ENCODE peak calls at places on chromosome 4, in four cellular contexts. R, V, M and Y are unnamed samples.

GRCh38 chr4:77433102-77433733 is 172.4 kb upstream of the CXCL13 start:
- DNase-seq in R (peak), V (no peak), M (no peak), Y (peak)

GRCh38 chr4:151753056-151753455 is 7.8 kb downstream of the GATB start:
- DNase-seq in R (no peak), V (no peak), M (no peak), Y (no peak)

GRCh38 chr4:90190510-90190909 is 63.3 kb downstream of the CCSER1 start:
- DNase-seq in R (no peak), V (no peak), M (no peak), Y (no peak)

GRCh38 chr4:129526812-129527211 is 430.9 kb downstream of the C4orf33 start:
- DNase-seq in R (no peak), V (no peak), M (no peak), Y (no peak)

GRCh38 chr4:78766650-78767049 is 9.5 kb upstream of the BMP2K start:
- DNase-seq in R (peak), V (no peak), M (no peak), Y (peak)

GRCh38 chr4:184345573-184345922 is 127.9 kb upstream of the ENPP6 start:
- DNase-seq in R (no peak), V (peak), M (no peak), Y (no peak)

GRCh38 chr4:148397006-148397673 is 45.1 kb downstream of the NR3C2 start:
- DNase-seq in R (no peak), V (no peak), M (no peak), Y (no peak)

GRCh38 chr4:169270810-169271691 is at the start of gene SH3RF1:
- DNase-seq in R (peak), V (peak), M (peak), Y (peak)

GRCh38 chr4:8344387-8344786 is 74.8 kb downstream of the HTRA3 start:
- DNase-seq in R (no peak), V (no peak), M (no peak), Y (no peak)

GRCh38 chr4:53023640-53024299 is 161.7 kb downstream of the RASL11B start:
- DNase-seq in R (no peak), V (no peak), M (no peak), Y (no peak)

GRCh38 chr4:72286185-72286584 is 254.4 kb downstream of the NPFFR2 start:
- DNase-seq in R (no peak), V (no peak), M (no peak), Y (no peak)

GRCh38 chr4:69860007-69860406 is at the start of gene SULT1E1:
- DNase-seq in R (no peak), V (no peak), M (no peak), Y (no peak)

GRCh38 chr4:8348071-8348470 is 78.5 kb downstream of the HTRA3 start:
- DNase-seq in R (no peak), V (no peak), M (no peak), Y (no peak)

GRCh38 chr4:18480928-18481327 is 459.4 kb upstream of the LCORL start:
- DNase-seq in R (no peak), V (no peak), M (no peak), Y (no peak)

GRCh38 chr4:169971456-169972015 is 54.7 kb downstream of the MFAP3L start:
- DNase-seq in R (no peak), V (no peak), M (no peak), Y (no peak)

GRCh38 chr4:94621491-94622080 is 136.2 kb upstream of the BMPR1B start:
- DNase-seq in R (peak), V (no peak), M (no peak), Y (peak)

GRCh38 chr4:186651181-186651603 is 72.5 kb downstream of the FAT1 start:
- DNase-seq in R (no peak), V (no peak), M (no peak), Y (no peak)

GRCh38 chr4:97653701-97654100 is 489.6 kb downstream of the STPG2 start:
- DNase-seq in R (no peak), V (no peak), M (no peak), Y (no peak)

GRCh38 chr4:185700635-185701034 is 111.4 kb downstream of the SORBS2 start:
- DNase-seq in R (no peak), V (no peak), M (no peak), Y (no peak)

DNA sequence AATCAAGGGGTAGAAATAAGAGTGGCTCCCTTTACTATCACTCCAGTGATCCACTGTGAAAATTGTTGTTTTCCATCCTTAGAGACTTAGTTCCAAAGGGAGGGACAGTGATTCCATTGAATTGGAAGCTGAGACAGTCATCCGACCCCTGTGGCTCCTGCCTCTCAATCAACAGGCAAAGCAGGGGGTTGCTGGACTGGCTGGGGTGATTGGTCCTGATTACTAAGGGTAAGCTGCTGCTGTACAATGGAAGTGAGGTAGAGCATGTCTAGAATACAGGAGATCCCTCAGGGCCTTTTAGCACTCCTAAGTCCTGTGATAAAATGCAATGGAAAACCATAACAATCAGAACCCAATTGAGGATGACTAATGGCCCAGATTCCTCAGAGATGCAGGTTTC is 127.7 kb downstream of the AASDH start:
- DNase-seq in R (no peak), V (no peak), M (no peak), Y (no peak)
- TF ChIP-seq CTCF in R (no peak), V (no peak), M (no peak), Y (no peak)

DNA sequence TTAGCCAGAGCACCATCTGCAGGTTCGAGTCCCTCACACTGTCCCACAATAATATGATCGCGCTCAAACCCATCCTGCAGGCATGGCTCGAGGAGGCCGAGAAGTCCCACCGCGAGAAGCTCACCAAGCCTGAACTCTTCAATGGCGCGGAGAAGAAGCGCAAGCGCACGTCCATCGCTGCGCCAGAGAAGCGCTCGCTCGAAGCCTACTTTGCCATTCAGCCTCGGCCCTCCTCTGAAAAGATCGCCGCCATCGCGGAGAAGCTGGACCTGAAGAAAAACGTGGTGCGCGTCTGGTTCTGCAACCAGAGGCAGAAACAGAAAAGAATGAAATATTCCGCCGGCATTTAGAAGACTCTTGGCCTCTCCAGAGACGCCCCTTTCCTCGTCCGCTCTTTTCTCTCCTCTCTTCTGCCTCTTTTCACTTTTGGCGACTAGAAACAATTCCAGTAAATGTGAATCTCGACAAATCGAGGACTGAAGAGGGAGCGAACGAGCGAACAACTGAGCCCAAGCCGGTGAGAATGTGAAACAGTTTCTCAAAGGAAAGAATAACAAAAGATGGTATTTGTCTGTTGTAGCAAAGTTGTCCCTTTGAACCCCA is 1.9 kb downstream of the POU4F2 start:
- DNase-seq in R (no peak), V (peak), M (no peak), Y (no peak)
- TF ChIP-seq CTCF in R (no peak), V (no peak), M (no peak), Y (no peak)

GRCh38 chr4:165207431-165208321 is at the start of gene KLHL2:
- DNase-seq in R (peak), V (peak), M (peak), Y (peak)
- TF ChIP-seq CTCF in R (no peak), V (no peak), M (no peak), Y (no peak)

GRCh38 chr4:157128395-157128794 is 52.4 kb downstream of the GLRB start:
- DNase-seq in R (no peak), V (no peak), M (no peak), Y (no peak)
- TF ChIP-seq CTCF in R (no peak), V (no peak), M (peak), Y (no peak)

DNA sequence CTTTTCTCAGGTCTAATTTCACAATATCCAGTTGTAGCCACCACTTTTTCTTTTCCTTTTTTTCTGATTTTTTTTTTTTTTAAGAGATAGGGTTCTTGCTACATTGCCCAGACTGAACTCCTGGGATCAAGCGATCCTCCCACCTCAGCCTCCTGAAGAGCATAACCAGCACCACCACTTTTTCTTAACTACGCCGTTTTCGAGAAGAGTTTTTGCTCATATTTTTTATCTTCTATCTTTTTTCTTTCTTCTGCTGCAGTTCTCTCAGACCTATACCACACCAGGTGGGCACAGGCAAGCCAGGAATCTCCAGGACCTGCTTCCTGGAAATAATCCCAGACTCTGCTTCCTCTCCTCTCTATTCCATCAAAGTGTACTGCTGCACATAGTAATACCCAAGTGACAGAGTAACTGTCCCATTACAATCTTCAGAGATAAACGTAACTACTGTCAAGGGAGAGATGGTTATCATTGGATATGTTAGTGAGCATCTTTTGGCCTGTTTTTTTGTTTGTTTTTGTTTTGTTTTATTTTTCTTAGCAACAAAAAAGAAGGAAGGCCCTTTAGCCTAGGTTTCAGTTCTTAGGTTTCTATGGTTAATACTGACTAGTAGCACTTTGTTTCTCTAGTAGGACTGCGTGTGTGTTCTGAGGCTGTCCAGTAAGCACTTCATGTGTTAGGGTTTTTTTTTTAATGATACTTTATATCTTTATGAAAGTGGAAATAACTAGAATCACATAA is 59.2 kb upstream of the TXK start:
- DNase-seq in R (no peak), V (no peak), M (no peak), Y (no peak)
- TF ChIP-seq CTCF in R (no peak), V (no peak), M (no peak), Y (no peak)

GRCh38 chr4:87497141-87497540 is 32.0 kb downstream of the SPARCL1 start:
- DNase-seq in R (no peak), V (peak), M (no peak), Y (no peak)
- TF ChIP-seq CTCF in R (peak), V (peak), M (peak), Y (peak)

GRCh38 chr4:29081230-29081955 is 1638.8 kb upstream of the PCDH7 start:
- DNase-seq in R (no peak), V (no peak), M (no peak), Y (no peak)
- TF ChIP-seq CTCF in R (no peak), V (no peak), M (peak), Y (no peak)

GRCh38 chr4:101685126-101685525 is 105.4 kb upstream of the BANK1 start:
- DNase-seq in R (no peak), V (no peak), M (no peak), Y (no peak)
- TF ChIP-seq CTCF in R (no peak), V (no peak), M (no peak), Y (no peak)

GRCh38 chr4:127000846-127001245 is 631.9 kb upstream of the INTU start:
- DNase-seq in R (no peak), V (no peak), M (no peak), Y (no peak)
- TF ChIP-seq CTCF in R (no peak), V (no peak), M (no peak), Y (no peak)

GRCh38 chr4:109916003-109916399 is 3.3 kb downstream of the EGF start:
- DNase-seq in R (no peak), V (no peak), M (no peak), Y (no peak)

GRCh38 chr4:109915385-109916002 is 2.8 kb downstream of the EGF start:
- DNase-seq in R (no peak), V (no peak), M (no peak), Y (no peak)

GRCh38 chr4:109912706-109913621 is at the start of gene EGF:
- DNase-seq in R (no peak), V (no peak), M (no peak), Y (no peak)

GRCh38 chr4:109914356-109914755 is 1.7 kb downstream of the EGF start:
- DNase-seq in R (no peak), V (no peak), M (no peak), Y (no peak)

GRCh38 chr4:109913842-109914241 is 1.2 kb downstream of the EGF start:
- DNase-seq in R (no peak), V (no peak), M (no peak), Y (no peak)
- TF ChIP-seq CTCF in R (no peak), V (no peak), M (no peak), Y (no peak)